ENCODE peak calls at places on chromosomes 11 and 22, in ten cellular contexts. H is Peyer's patch, J is lung, X is PC-3, R is tibial artery, O is tibial nerve, S is neural progenitor cell, B is neuronal stem cell, L is heart right ventricle, F is GM23338. V is an unnamed sample. For H3K4me1, the result is how much of the 10 kb centered on the place peaks cover.

GRCh38 chr22:27993201-27993635 is 74.2 kb upstream of the PITPNB start:
- DNase-seq in O (no peak), R (peak), L (no peak), F (no peak), S (no peak), B (no peak), H (peak), X (no peak), J (no peak), V (no peak)

GRCh38 chr22:46104881-46105493 is 45.3 kb upstream of the PPARA start:
- DNase-seq in O (no peak), R (no peak), L (no peak), B (no peak), J (no peak), S (no peak), F (no peak), H (no peak), X (no peak), V (no peak)

GRCh38 chr11:111698852-111699559 is 67.2 kb downstream of the PPP2R1B start:
- DNase-seq in F (no peak), R (no peak), S (no peak), L (no peak), H (no peak), X (no peak), O (no peak), B (no peak), J (no peak), V (no peak)

GRCh38 chr22:49726701-49727101 is 101.0 kb downstream of the BRD1 start:
- DNase-seq in H (no peak), S (no peak), X (no peak), O (no peak), L (no peak), R (no peak), B (no peak), J (no peak), F (no peak), V (no peak)

GRCh38 chr22:17866127-17866526 is 91.9 kb upstream of the BID start:
- DNase-seq in L (no peak), S (no peak), F (no peak), R (no peak), B (no peak), J (no peak), O (no peak), H (no peak), X (no peak), V (no peak)

GRCh38 chr11:46529086-46529905 is 64.5 kb downstream of the AMBRA1 start:
- DNase-seq in J (peak), O (peak), B (peak), R (no peak), H (peak), L (peak), S (peak), F (peak), X (peak), V (peak)

GRCh38 chr11:33769542-33769941 is 4.8 kb downstream of the FBXO3 start:
- DNase-seq in S (no peak), R (no peak), O (no peak), J (no peak), X (peak), F (no peak), H (no peak), L (no peak), B (no peak), V (no peak)

GRCh38 chr11:33329705-33330329 is 72.6 kb downstream of the HIPK3 start:
- DNase-seq in O (peak), R (no peak), L (peak), S (peak), H (peak), F (peak), B (no peak), X (peak), J (no peak), V (no peak)

GRCh38 chr11:88406871-88407270 is 69.3 kb upstream of the CTSC start:
- DNase-seq in F (no peak), O (no peak), R (no peak), X (no peak), B (no peak), S (no peak), L (no peak), H (no peak), J (no peak), V (no peak)

GRCh38 chr11:60840711-60841430 is 1.0 kb upstream of the CCDC86 start:
- DNase-seq in O (peak), B (no peak), X (peak), F (no peak), L (peak), S (no peak), H (peak), R (no peak), J (no peak), V (peak)

GRCh38 chr11:1453611-1454386 is 32.8 kb downstream of the MOB2 start:
- DNase-seq in O (no peak), X (peak), B (no peak), J (peak), R (no peak), H (peak), L (no peak), F (peak), S (peak), V (no peak)

GRCh38 chr22:23237201-23237798 is 57.0 kb downstream of the BCR start:
- DNase-seq in R (no peak), O (peak), B (peak), L (peak), X (no peak), J (no peak), S (peak), H (no peak), F (peak), V (peak)

GRCh38 chr11:60942970-60943565 is 8.9 kb downstream of the SLC15A3 start:
- DNase-seq in L (no peak), B (no peak), S (no peak), O (no peak), J (peak), X (peak), F (no peak), R (no peak), H (no peak), V (no peak)

GRCh38 chr22:39994566-39995345 is at the start of gene FAM83F:
- DNase-seq in R (no peak), O (no peak), X (peak), B (no peak), L (no peak), F (peak), J (no peak), H (peak), S (peak), V (no peak)

GRCh38 chr11:79439893-79440450 is 858 bp downstream of the TENM4 start:
- DNase-seq in R (peak), S (peak), F (peak), H (peak), J (no peak), X (no peak), L (peak), B (peak), O (peak), V (peak)

GRCh38 chr22:23675502-23676415 is 15.1 kb upstream of the RGL4 start:
- DNase-seq in X (peak), B (no peak), R (peak), J (peak), O (no peak), F (no peak), S (no peak), H (peak), L (no peak), V (no peak)

GRCh38 chr11:111765320-111765983 is 737 bp downstream of the PPP2R1B start:
- DNase-seq in L (peak), X (peak), O (peak), H (no peak), S (no peak), B (no peak), F (peak), R (no peak), J (peak), V (no peak)

GRCh38 chr11:93160808-93161207 is 37.0 kb downstream of the SLC36A4 start:
- DNase-seq in B (no peak), X (no peak), R (no peak), L (no peak), J (no peak), F (peak), H (no peak), O (no peak), S (no peak), V (no peak)

GRCh38 chr11:133503776-133504175 is 28.5 kb downstream of the OPCML start:
- DNase-seq in F (no peak), O (no peak), R (no peak), S (no peak), J (no peak), L (no peak), B (no peak), X (no peak), H (no peak), V (no peak)

GRCh38 chr11:12434255-12434654 is 56.9 kb downstream of the PARVA start:
- DNase-seq in O (no peak), F (no peak), X (no peak), S (no peak), R (no peak), H (no peak), J (no peak), L (no peak), B (no peak), V (no peak)
- H3K4me1 ChIP-seq in O (half or more), F (under half), X (under half), S (under half), R (half or more), H (under half), J (under half), L (half or more), B (under half), V (half or more)

DNA sequence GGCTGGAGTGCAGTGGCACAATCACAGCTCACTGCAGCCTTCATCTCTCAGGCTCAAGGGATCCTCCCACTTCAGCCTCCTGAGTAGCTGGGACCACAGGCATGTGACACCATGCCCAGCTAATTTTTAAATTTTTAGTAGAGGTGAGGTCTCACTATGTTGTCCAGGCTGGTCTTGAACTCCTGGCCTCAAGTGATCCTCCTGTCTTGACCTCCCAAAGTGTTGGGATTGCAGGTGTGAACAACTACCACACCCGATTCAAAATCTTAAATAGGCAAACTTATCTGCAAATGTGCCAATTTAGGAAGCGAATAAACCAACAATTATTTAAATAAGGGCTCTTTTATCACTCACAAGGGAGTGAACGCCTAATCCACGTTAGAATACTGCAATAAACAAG is 3.2 kb upstream of the WEE1 start:
- DNase-seq in S (no peak), O (no peak), L (no peak), J (no peak), X (no peak), H (no peak), F (no peak), R (no peak), B (no peak), V (no peak)
- H3K27ac ChIP-seq in S (no peak), O (peak), L (peak), J (peak), X (peak), H (no peak), F (peak), R (peak), B (no peak), V (peak)

GRCh38 chr11:59185412-59185811 is 13.5 kb downstream of the DTX4 start:
- DNase-seq in F (no peak), X (no peak), R (no peak), H (no peak), O (no peak), L (no peak), J (no peak), S (no peak), B (no peak), V (no peak)
- H3K4me1 ChIP-seq in F (under half), X (under half), R (under half), H (under half), O (half or more), L (under half), J (under half), S (under half), B (under half), V (half or more)

GRCh38 chr11:76825726-76826396 is 34.9 kb upstream of the ACER3 start:
- DNase-seq in S (no peak), L (no peak), J (no peak), O (no peak), B (no peak), F (no peak), R (no peak), X (peak), H (no peak), V (no peak)
- H3K27ac ChIP-seq in S (no peak), L (no peak), J (peak), O (no peak), B (no peak), F (no peak), R (no peak), X (peak), H (no peak), V (peak)

DNA sequence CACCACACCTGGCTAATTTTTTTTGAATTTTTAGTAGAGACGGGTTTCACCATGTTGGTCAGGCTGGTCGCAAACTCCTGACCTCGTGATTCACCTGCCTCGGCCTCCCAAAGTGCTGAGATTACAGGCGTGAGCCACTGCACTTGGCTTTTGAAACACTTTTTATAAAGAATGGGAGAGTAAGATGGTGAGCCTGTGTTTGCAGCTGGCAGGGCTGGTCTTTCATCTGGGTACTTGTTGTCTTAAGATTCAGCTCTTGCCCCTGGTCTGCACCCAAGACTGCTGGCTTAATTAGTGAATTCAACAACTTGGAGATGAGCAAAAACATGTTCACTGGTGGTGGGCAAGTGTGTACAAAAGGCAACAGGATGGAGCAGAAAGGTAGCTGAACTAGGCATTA is 4.0 kb downstream of the TSPAN18 start:
- DNase-seq in O (no peak), X (no peak), L (no peak), R (no peak), F (no peak), J (no peak), S (no peak), B (no peak), H (no peak), V (no peak)
- H3K4me1 ChIP-seq in O (half or more), X (under half), L (half or more), R (under half), F (half or more), J (under half), S (half or more), B (under half), H (under half), V (half or more)

DNA sequence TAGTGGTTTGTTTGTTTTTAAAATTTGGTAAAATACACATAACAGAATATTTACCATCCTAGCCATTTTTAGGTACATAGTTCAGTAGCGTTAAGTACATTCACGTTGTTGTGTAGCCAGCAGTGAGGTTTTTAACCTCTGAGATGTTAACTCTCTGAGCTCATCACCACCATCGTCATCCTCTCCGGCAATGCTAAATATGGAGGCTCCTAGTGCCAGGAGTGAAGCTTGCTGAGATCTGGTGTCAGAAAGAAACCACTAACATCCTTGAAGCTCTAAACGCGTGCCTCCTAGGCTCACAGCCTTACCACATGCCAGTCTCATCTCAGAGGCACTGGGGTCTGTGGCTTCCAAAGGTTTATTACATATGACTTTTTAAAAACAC is 330.2 kb upstream of the B3GAT1 start:
- DNase-seq in X (no peak), B (no peak), J (no peak), F (no peak), O (no peak), H (no peak), R (peak), S (no peak), L (no peak), V (no peak)
- H3K27ac ChIP-seq in X (no peak), B (no peak), J (no peak), F (no peak), O (no peak), H (no peak), R (no peak), S (no peak), L (no peak), V (no peak)

DNA sequence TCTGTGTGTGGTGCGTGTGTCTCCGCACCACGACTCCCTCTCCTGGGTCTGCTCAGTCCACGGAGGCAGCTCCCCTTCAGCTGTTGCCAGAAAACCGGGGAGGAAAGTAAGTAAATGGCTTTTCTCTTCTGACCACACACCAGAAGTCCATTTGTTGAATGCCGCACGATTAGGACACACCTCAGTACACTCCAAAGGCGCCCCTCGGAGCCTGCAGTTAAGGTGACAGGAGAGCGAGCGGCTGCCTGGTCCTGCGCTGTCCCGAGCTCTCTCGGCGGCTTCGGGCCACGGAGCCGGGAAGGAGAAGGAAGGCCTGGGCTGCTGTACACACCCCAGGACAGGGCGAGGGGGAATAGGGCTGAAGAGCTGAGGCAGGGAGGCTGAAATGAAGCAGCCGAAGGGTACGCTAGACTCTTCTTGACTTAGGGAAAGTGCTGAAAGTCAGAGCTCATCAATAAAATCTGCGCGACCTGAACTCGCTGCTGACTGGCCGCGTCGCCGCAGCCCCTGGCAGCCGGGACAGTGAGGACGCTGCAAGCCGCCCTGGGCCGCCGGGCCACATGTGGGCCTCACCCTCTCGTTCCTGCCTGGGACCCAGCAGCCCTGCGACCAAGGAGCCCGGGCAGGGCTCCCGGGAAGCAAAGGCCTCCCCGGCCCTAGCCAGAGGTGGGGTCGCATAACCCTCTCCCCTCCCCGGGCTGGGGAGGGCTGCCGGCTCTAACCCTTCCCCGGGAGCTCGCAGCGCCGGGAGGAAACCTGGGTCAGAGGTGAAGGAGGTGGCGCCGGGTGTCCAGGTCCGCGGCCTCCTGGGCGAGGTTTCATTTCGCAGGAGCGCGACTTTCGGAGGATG is 1.5 kb upstream of the PAX6 start:
- DNase-seq in X (peak), J (no peak), R (no peak), O (no peak), F (peak), H (no peak), L (no peak), S (peak), B (no peak), V (no peak)
- H3K4me1 ChIP-seq in X (under half), J (under half), R (half or more), O (half or more), F (half or more), H (under half), L (half or more), S (under half), B (under half), V (half or more)

GRCh38 chr11:8810331-8811301 is 100.4 kb upstream of the AKIP1 start:
- DNase-seq in R (peak), L (peak), X (peak), J (peak), B (peak), O (peak), S (peak), H (peak), F (peak), V (peak)

GRCh38 chr11:8809185-8809584 is 101.8 kb upstream of the AKIP1 start:
- DNase-seq in O (no peak), B (no peak), R (no peak), J (no peak), X (no peak), H (no peak), S (no peak), F (no peak), L (no peak), V (no peak)

GRCh38 chr11:8811571-8811970 is 99.4 kb upstream of the AKIP1 start:
- DNase-seq in R (no peak), J (no peak), F (no peak), X (no peak), H (no peak), B (no peak), S (no peak), O (no peak), L (no peak), V (no peak)

GRCh38 chr11:8808226-8808585 is 102.8 kb upstream of the AKIP1 start:
- DNase-seq in B (no peak), R (no peak), F (no peak), X (no peak), O (no peak), J (no peak), S (no peak), H (no peak), L (no peak), V (no peak)

DNA sequence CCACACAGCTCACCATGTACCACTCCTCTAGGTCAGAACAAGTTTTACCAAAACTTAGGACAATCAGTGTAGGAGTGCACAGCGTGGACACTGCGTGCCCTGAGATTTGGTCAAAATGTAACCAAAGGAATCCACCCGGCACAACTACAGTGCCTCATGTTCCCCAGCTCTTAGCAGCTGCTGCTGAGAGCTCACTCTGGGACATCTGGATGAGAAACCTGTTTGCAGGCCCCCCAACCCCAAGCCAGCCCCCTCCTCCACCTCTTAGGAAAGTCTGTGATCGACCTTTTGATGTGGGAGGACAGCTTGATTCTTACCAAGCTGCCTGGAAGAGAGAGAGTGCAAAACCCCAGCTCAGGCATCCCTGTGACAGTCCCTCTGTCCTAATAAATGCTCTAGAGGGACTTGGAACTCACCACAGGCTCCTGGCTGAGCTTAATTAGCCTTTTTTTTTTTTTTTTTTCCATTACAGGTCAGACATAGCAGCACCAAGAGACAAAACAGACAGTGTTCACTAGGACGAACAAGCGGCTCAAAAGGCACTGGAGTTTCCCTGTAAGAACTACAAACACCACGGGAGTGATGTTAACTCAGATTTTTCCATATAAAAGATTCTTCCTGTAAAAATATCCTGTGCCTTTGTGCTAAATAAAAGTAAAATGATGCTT is 101.2 kb upstream of the AKIP1 start:
- DNase-seq in X (no peak), F (no peak), O (no peak), H (no peak), R (no peak), L (no peak), J (no peak), S (peak), B (no peak), V (no peak)
- H3K27ac ChIP-seq in X (no peak), F (peak), O (peak), H (peak), R (peak), L (peak), J (peak), S (peak), B (peak), V (peak)